ENCODE peak calls at places on chromosomes 13 and 19, in four cellular contexts. A is uterus, I is AG09309, B is astrocyte. T is an unnamed sample.

GRCh38 chr19:5048727-5049553 is 80.0 kb downstream of the KDM4B start:
- DNase-seq in A (peak; percentile 59), I (no peak), B (peak; percentile 76), T (peak; percentile 70)

GRCh38 chr13:73622375-73622774 is 511.8 kb downstream of the KLF12 start:
- DNase-seq in A (no peak), I (no peak), B (no peak), T (peak; percentile 25)

GRCh38 chr13:24618219-24618955 is 61.8 kb upstream of the ATP12A start:
- DNase-seq in A (no peak), I (no peak), B (no peak), T (no peak)

GRCh38 chr13:110533771-110534670 is 27.5 kb downstream of the RAB20 start:
- DNase-seq in A (no peak), I (no peak), B (no peak), T (no peak)

GRCh38 chr13:21336609-21337008 is 122.5 kb downstream of the ZDHHC20 start:
- DNase-seq in A (no peak), I (no peak), B (no peak), T (no peak)

GRCh38 chr13:49935171-49936084 is 712 bp downstream of the SPRYD7 start:
- DNase-seq in A (no peak), I (no peak), B (peak; percentile 57), T (peak; percentile 70)

GRCh38 chr19:44303976-44304568 is 753 bp downstream of the ZNF235 start:
- DNase-seq in A (no peak), I (no peak), B (peak; percentile 37), T (no peak)

GRCh38 chr19:41541990-41542584 is 33.9 kb upstream of the CEACAM21 start:
- DNase-seq in A (peak; percentile 36), I (no peak), B (no peak), T (peak; percentile 49)

GRCh38 chr13:50277127-50277526 is 261.9 kb downstream of the KCNRG start:
- DNase-seq in A (no peak), I (no peak), B (no peak), T (no peak)

GRCh38 chr19:36436531-36436930 is 18.1 kb upstream of the ZFP82 start:
- DNase-seq in A (no peak), I (no peak), B (no peak), T (peak; percentile 21)

GRCh38 chr13:70568571-70568970 is 460.3 kb upstream of the KLHL1 start:
- DNase-seq in A (no peak), I (no peak), B (peak; percentile 16), T (peak; percentile 64)

GRCh38 chr19:38004100-38004504 is 97.1 kb downstream of the SIPA1L3 start:
- DNase-seq in A (no peak), I (no peak), B (peak; percentile 67), T (no peak)

GRCh38 chr19:918481-919156 is 1.5 kb downstream of the KISS1R start:
- DNase-seq in A (no peak), I (no peak), B (no peak), T (no peak)

GRCh38 chr19:17260842-17261325 is 3.7 kb downstream of the USHBP1 start:
- DNase-seq in A (peak; percentile 76), I (no peak), B (peak; percentile 27), T (peak; percentile 81)

GRCh38 chr19:45906221-45906620 is 3.8 kb upstream of the MYPOP start:
- DNase-seq in A (no peak), I (no peak), B (no peak), T (peak; percentile 62)

GRCh38 chr19:10112895-10113591 is 1.6 kb downstream of the P2RY11 start:
- DNase-seq in A (no peak), I (no peak), B (no peak), T (peak; percentile 44)

GRCh38 chr13:100883453-100883852 is 208.9 kb upstream of the TMTC4 start:
- DNase-seq in A (no peak), I (no peak), B (no peak), T (no peak)

GRCh38 chr19:10228925-10229324 is 2.2 kb downstream of the S1PR2 start:
- DNase-seq in A (peak; percentile 34), I (no peak), B (no peak), T (peak; percentile 69)

GRCh38 chr13:49225358-49226042 is 5.4 kb downstream of the MLNR start:
- DNase-seq in A (no peak), I (no peak), B (no peak), T (peak; percentile 52)

GRCh38 chr19:15790096-15790495 is 2.6 kb downstream of the OR10H5 start:
- DNase-seq in A (no peak), I (no peak), B (no peak), T (no peak)

GRCh38 chr13:109881347-109881725 is 95.0 kb upstream of the IRS2 start:
- DNase-seq in A (no peak), I (no peak), B (no peak), T (no peak)

GRCh38 chr19:10514211-10515145 is 2.8 kb downstream of the S1PR5 start:
- DNase-seq in A (no peak), I (no peak), B (no peak), T (no peak)

GRCh38 chr19:40493778-40494177 is 27.0 kb downstream of the SPTBN4 start:
- DNase-seq in A (no peak), I (no peak), B (no peak), T (no peak)

GRCh38 chr19:806815-807421 is 9.7 kb downstream of the PTBP1 start:
- DNase-seq in A (no peak), I (no peak), B (no peak), T (no peak)

GRCh38 chr13:98214707-98215106 is 37.6 kb upstream of the RNF113B start:
- DNase-seq in A (no peak), I (no peak), B (no peak), T (no peak)

GRCh38 chr13:44243198-44243852 is 130.3 kb upstream of the SERP2 start:
- DNase-seq in A (peak; percentile 61), I (no peak), B (peak; percentile 96), T (peak; percentile 86)

DNA sequence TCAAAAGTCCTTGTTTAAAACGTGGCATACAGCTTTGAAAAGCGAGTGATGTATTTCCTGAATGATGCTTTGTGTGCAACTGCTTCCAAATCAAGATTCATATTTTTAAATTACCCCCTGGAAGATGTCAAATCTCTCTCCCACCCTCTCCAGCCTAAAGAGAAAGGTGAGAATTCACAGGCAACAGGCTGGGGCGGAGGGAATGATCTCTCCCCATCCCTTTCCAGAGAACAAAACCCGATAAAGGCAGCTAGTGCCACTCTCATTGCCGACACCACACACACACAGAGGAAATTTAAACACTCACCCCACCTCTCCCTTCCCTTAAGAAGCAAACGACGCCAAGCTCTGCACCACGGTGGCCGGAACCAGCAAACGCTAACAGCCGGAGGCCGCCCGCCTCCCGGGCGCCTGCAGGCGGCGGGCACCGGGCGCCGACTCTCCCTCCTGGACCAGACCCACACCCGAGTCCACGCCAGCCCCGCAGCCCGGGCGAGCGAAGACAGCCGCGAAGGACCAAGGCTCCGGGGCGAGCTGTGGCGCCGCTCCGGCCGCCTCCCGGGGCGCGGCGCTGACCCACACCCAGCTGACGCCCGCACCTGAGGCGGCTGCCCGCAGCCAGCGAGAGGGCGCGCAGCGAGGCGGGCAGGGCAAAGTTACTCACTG is 485 bp downstream of the LNX2 start:
- DNase-seq in A (peak; percentile 37), I (no peak), B (peak; percentile 11), T (peak; percentile 39)
- TF ChIP-seq CTCF in A (peak; percentile 30), I (peak; percentile 29), B (no peak), T (peak; percentile 16)

GRCh38 chr19:53981408-53981998 is 9.9 kb upstream of the CACNG6 start:
- DNase-seq in A (no peak), I (no peak), B (no peak), T (no peak)

GRCh38 chr19:53980553-53981407 is 10.7 kb upstream of the CACNG6 start:
- DNase-seq in A (no peak), I (no peak), B (peak; percentile 54), T (peak; percentile 93)

GRCh38 chr19:53978975-53979801 is 12.2 kb upstream of the CACNG6 start:
- DNase-seq in A (no peak), I (no peak), B (no peak), T (no peak)

GRCh38 chr19:53977991-53978731 is 13.3 kb upstream of the CACNG6 start:
- DNase-seq in A (peak; percentile 21), I (peak; percentile 32), B (peak; percentile 83), T (peak; percentile 98)

GRCh38 chr19:53977429-53977990 is 13.9 kb upstream of the CACNG6 start:
- DNase-seq in A (peak; percentile 68), I (peak; percentile 37), B (peak; percentile 79), T (peak; percentile 91)
- H3K4me3 ChIP-seq in A (no peak overlapping the region), I (peak overlapping the region; percentile 24), B (peak overlapping the region; percentile 37), T (peak overlapping the region; percentile 46)

GRCh38 chr19:35143231-35143715 is at the start of gene FXYD7:
- DNase-seq in A (peak; percentile 51), I (no peak), B (no peak), T (no peak)
- TF ChIP-seq CTCF in A (no peak), I (no peak), B (no peak), T (no peak)

GRCh38 chr19:18742838-18743237 is 48.3 kb downstream of the COMP start:
- DNase-seq in A (no peak), I (no peak), B (no peak), T (no peak)

GRCh38 chr19:18741566-18742121 is 49.5 kb downstream of the COMP start:
- DNase-seq in A (peak; percentile 36), I (no peak), B (no peak), T (peak; percentile 13)

GRCh38 chr19:18742324-18742723 is 48.8 kb downstream of the COMP start:
- DNase-seq in A (no peak), I (no peak), B (no peak), T (no peak)

GRCh38 chr19:18738961-18739690 is 52.0 kb downstream of the COMP start:
- DNase-seq in A (no peak), I (no peak), B (no peak), T (no peak)

GRCh38 chr19:18741124-18741493 is 50.0 kb downstream of the COMP start:
- DNase-seq in A (no peak), I (no peak), B (no peak), T (no peak)
- H3K4me3 ChIP-seq in A (no peak overlapping the region), I (no peak overlapping the region), B (no peak overlapping the region), T (no peak overlapping the region)